ENCODE peak calls at places on chromosomes 6 and 20, in seven cellular contexts. M, W, E, S, Y, O and H are unnamed samples. For H3K4me1, the result is how much of the 10 kb centered on the place peaks cover.

GRCh38 chr6:28643017-28643740 is 117.5 kb downstream of the GPX5 start:
- DNase-seq in M (peak), W (peak), E (peak), S (peak), Y (peak), O (peak), H (peak)

GRCh38 chr6:117072134-117072533 is 193.2 kb upstream of the VGLL2 start:
- DNase-seq in M (no peak), W (peak), E (no peak), S (no peak), Y (no peak), O (no peak), H (no peak)

GRCh38 chr6:169975701-169976100 is 224.3 kb downstream of the ERMARD start:
- DNase-seq in M (no peak), W (no peak), E (no peak), S (no peak), Y (no peak), O (no peak), H (no peak)

GRCh38 chr20:52569201-52569600 is 377.6 kb upstream of the ZFP64 start:
- DNase-seq in M (no peak), W (no peak), E (no peak), S (no peak), Y (peak), O (no peak), H (peak)

GRCh38 chr6:152775441-152775840 is 24.8 kb downstream of the VIP start:
- DNase-seq in M (no peak), W (no peak), E (no peak), S (no peak), Y (no peak), O (no peak), H (no peak)

GRCh38 chr20:60271597-60271996 is 313.4 kb downstream of the CDH26 start:
- DNase-seq in M (peak), W (peak), E (no peak), S (no peak), Y (no peak), O (no peak), H (no peak)

GRCh38 chr6:158142789-158143188 is 25.3 kb downstream of the SERAC1 start:
- DNase-seq in M (no peak), W (peak), E (no peak), S (no peak), Y (peak), O (peak), H (peak)

GRCh38 chr20:6588296-6588695 is 179.2 kb upstream of the BMP2 start:
- DNase-seq in M (no peak), W (peak), E (no peak), S (no peak), Y (peak), O (no peak), H (peak)

GRCh38 chr6:81743649-81744048 is 8.8 kb downstream of the TENT5A start:
- DNase-seq in M (no peak), W (no peak), E (no peak), S (no peak), Y (peak), O (no peak), H (peak)

GRCh38 chr6:150894935-150895686 is 29.6 kb downstream of the MTHFD1L start:
- DNase-seq in M (peak), W (peak), E (no peak), S (no peak), Y (peak), O (peak), H (peak)

GRCh38 chr6:98239057-98239456 is 595.3 kb upstream of the POU3F2 start:
- DNase-seq in M (no peak), W (no peak), E (no peak), S (no peak), Y (no peak), O (no peak), H (no peak)

GRCh38 chr6:136201735-136202134 is 48.4 kb downstream of the MTFR2 start:
- DNase-seq in M (no peak), W (peak), E (no peak), S (no peak), Y (no peak), O (no peak), H (peak)

GRCh38 chr6:112296122-112296521 is 41.8 kb upstream of the LAMA4 start:
- DNase-seq in M (no peak), W (peak), E (no peak), S (peak), Y (peak), O (peak), H (peak)

GRCh38 chr6:157070403-157071107 is 252.8 kb downstream of the TMEM242 start:
- DNase-seq in M (no peak), W (no peak), E (no peak), S (no peak), Y (peak), O (no peak), H (peak)

GRCh38 chr20:61455508-61456215 is 203.6 kb downstream of the CDH4 start:
- DNase-seq in M (no peak), W (no peak), E (no peak), S (no peak), Y (no peak), O (no peak), H (no peak)

GRCh38 chr6:119727504-119728219 is 378.1 kb upstream of the MAN1A1 start:
- DNase-seq in M (no peak), W (peak), E (no peak), S (no peak), Y (no peak), O (peak), H (no peak)

GRCh38 chr20:3494218-3494617 is 23.4 kb downstream of the ATRN start:
- DNase-seq in M (no peak), W (no peak), E (no peak), S (no peak), Y (no peak), O (no peak), H (no peak)

GRCh38 chr6:51531623-51532022 is 555.8 kb downstream of the PKHD1 start:
- DNase-seq in M (no peak), W (no peak), E (no peak), S (no peak), Y (no peak), O (no peak), H (no peak)

GRCh38 chr6:30754631-30755030 is 10.3 kb upstream of the IER3 start:
- DNase-seq in M (no peak), W (peak), E (no peak), S (no peak), Y (peak), O (no peak), H (peak)

GRCh38 chr6:9225441-9225871 is 790.1 kb upstream of the SLC35B3 start:
- DNase-seq in M (no peak), W (peak), E (no peak), S (no peak), Y (peak), O (peak), H (peak)

DNA sequence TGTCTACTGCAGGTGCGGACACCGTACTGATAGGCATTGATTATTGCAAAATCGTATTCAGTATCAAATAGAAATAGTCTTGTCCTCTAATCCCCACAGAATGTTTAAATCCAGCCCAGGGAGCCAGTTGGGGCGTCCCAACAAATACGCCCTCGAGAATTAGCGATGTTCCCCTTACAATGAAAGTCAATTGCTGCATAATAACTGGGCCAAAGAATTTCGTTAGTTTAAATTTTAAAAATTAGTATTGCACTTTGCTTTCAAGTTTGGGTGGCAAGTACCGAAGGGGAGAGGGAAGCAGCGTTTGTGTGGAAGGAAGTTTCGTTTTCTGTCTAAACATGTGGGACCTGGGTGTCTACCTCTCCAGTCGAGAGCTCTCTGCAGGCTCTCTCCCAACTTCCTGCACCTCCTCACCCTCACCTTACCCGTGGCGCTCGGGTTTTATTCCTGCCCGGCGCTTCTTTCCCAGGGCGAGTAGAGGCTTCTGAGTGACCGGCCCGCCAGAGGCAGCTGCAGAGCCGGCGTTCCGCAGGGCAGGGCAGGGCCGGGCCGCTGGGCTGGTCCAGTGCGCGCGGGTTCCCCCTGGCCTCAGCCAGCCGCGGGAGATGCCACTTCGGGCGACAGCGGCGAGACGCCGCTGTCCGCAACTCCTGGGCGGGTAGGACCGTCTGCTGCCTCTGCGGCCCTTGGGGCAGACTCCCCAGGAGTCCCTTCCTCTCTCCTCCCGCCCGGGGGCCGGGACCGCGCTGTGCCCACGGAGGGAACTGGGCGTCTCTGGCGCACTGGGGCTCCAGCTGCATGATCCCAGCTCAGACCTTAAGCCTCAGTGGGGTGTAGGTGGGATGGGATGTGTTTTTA is 862 bp upstream of the TFAP2C start:
- DNase-seq in M (no peak), W (peak), E (no peak), S (no peak), Y (no peak), O (peak), H (no peak)
- TF ChIP-seq EZH2 in M (no peak), W (no peak), E (no peak), S (no peak), Y (peak), O (peak), H (peak)

GRCh38 chr6:7917729-7918128 is 7.1 kb upstream of the TXNDC5 start:
- DNase-seq in M (no peak), W (no peak), E (no peak), S (no peak), Y (no peak), O (no peak), H (no peak)
- H3K4me3 ChIP-seq in M (no peak), W (no peak), E (no peak), S (no peak), Y (no peak), O (no peak), H (no peak)

DNA sequence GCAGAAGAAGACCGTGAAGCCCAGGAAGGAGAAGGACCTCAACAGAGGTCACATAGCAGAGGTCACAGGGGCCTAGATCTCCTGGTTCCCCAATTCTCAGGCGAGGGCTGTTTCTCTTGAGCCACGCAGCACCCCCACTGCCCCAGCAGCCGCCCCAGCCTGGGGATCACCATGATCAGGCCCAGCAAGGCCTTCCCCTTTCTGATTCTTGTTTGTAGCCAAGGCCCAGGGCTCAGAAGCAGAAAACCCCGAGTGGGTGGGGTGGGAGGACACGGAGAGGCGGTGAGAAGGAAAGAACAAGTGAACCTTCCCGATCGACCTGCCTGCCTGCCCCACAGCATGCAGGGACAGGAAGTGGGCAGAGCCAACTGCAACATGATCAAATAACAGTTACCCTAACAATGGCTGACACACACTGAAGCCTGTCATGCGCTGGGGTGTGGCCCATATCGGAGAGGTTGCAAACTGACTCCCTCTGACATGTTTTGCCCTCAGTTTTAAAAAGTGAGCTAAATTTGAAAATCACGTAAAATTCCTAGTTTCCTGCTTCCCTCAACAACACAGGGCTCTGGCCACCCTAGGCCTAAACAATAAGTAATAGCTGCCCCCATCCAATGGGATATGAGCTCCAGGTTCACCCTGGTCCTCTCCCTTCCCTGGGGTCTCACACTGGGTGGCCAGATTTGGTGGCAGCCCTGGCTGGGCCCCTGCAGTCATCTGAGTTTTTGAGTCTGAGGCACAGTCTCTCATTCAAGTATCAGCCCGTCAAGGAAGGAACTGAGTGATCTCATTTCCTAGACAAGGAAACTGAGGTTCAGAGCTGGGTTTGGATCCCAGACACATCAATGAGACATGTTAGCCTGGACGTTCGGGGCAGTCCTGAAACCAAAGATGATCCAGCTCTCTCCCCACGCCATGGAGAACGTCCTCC is 6.5 kb downstream of the PEDS1 start:
- DNase-seq in M (peak), W (peak), E (peak), S (no peak), Y (peak), O (no peak), H (peak)
- H3K4me1 ChIP-seq in M (half or more), W (half or more), E (half or more), S (half or more), Y (half or more), O (under half), H (under half)

GRCh38 chr6:41408982-41409381 is 73.6 kb downstream of the NCR2 start:
- DNase-seq in M (no peak), W (no peak), E (no peak), S (no peak), Y (no peak), O (no peak), H (no peak)

GRCh38 chr6:41405941-41406340 is 70.5 kb downstream of the NCR2 start:
- DNase-seq in M (no peak), W (no peak), E (no peak), S (no peak), Y (no peak), O (no peak), H (no peak)

GRCh38 chr6:41409489-41409888 is 74.1 kb downstream of the NCR2 start:
- DNase-seq in M (no peak), W (no peak), E (no peak), S (no peak), Y (no peak), O (no peak), H (no peak)

GRCh38 chr6:41408576-41408975 is 73.2 kb downstream of the NCR2 start:
- DNase-seq in M (no peak), W (no peak), E (no peak), S (no peak), Y (no peak), O (no peak), H (no peak)

DNA sequence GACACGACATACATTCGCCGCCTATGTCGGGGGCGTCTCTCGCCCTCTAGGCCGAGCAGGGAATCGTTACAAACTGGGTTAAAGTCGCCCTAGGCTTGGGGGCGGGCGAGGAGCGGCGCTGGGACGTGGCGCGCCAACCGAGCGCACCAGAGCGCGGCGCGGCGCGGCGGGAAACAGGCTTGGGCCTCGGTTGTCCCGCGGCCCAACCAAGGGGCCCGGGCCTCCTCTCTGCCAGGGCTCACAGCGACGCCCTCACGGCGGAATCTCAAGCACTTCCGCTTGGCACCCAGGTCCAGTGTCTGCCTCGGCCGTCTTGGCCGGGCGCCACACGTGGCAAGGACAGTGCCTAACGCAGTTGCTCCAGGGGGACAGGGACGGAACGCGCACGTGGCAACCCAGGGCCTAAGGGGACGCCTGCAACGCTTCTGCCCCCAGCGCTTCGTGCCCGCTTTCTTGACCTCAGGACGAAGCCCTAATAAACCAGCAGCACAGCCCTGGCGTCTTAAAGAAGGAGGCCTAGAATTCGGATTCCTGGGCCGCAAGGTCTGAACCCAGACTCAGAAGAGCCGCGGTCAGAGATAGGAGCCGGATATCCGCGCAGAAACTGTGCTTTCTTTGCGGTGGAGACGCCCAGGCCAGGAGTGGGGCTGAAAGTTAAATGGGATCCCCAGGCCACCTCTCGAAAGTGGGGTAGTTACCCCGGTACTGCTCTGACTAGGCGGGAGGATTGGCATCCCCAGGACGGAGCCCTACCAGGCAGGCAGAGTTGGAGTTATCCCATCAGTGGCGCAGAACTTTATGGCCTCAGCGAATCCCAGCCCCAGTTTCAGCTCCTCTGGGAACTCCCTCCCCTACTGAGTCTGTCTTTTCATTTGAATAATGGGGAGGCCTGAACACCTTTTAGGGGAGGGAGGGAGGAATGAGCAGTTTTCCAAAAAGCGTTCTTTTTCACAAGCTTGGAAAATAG is 71.7 kb downstream of the NCR2 start:
- DNase-seq in M (no peak), W (no peak), E (no peak), S (no peak), Y (no peak), O (peak), H (peak)
- TF ChIP-seq EZH2 in M (no peak), W (no peak), E (no peak), S (no peak), Y (peak), O (peak), H (no peak)

DNA sequence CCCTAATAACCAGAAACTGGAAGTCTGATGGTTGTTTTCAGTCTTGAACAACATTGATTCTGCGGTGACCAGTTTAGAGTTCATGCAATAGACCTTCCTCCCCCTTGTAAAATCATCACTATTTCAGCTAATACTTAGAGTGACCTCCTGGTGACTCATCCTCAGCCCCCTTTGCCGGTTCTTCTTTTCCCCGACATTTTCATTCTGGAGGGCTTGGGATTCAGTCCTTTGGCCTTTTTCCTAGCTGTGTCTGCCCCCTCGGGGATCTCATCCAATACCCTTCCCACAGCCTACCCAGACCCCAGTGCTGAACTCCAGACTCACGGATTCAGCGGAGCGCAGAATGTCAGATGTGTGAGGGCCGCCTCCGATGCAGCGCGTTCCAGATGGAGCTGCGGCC is 7.5 kb upstream of the BHLHE23 start:
- DNase-seq in M (no peak), W (no peak), E (no peak), S (no peak), Y (no peak), O (no peak), H (no peak)
- H3K4me3 ChIP-seq in M (no peak), W (no peak), E (no peak), S (no peak), Y (no peak), O (no peak), H (no peak)

GRCh38 chr6:34315256-34315655 is 66.5 kb upstream of the SMIM29 start:
- DNase-seq in M (no peak), W (no peak), E (no peak), S (no peak), Y (no peak), O (no peak), H (no peak)
- H3K4me1 ChIP-seq in M (under half), W (under half), E (under half), S (under half), Y (under half), O (under half), H (under half)

GRCh38 chr6:110357696-110358535 is at the start of gene METTL24:
- DNase-seq in M (no peak), W (no peak), E (no peak), S (no peak), Y (no peak), O (peak), H (no peak)
- TF ChIP-seq EZH2 in M (no peak), W (no peak), E (no peak), S (no peak), Y (peak), O (no peak), H (peak)

DNA sequence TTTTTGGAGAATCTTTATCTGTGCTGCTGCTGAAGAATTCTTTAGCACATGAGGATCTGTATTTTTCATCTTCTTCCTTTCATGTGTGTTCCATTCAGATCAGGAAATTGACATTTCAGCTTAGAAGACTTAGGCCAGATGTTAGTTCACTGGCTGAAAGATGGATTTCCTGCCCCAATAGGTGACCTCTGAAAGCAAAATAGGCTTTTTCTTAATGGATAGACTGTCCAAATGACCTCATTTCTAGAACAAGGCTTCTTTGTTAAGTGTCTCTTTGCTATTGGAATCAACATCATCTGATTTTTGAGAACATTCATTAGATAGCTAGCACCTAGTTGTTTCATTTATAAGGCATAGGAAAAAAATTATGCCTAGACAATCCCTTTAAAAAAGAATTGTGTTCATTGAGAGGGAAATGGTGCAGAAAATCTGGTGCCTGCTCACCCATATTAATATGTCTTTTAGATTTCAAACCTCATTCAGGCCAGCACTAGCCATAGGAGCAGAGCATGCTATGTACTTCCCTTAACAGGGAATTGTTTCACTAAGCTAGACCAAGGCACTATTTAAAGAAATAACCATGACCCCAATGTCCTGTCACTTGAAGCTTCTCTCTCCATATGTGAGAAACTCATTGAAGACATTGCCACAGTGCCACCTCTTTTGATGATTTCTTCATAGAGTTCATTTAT is 13.6 kb upstream of the SASH1 start:
- DNase-seq in M (no peak), W (no peak), E (no peak), S (no peak), Y (peak), O (no peak), H (peak)
- H3K4me3 ChIP-seq in M (no peak), W (no peak), E (no peak), S (no peak), Y (no peak), O (no peak), H (no peak)